ENCODE peak calls at places on chromosomes 4 and X, in seven cellular contexts. H is coronary artery; Z is pancreas; A is suprapubic skin; Q is keratinocyte; P is lung; D is naive thymus-derived CD4-positive, alpha-beta T cell. K is an unnamed sample.

GRCh38 chr4:53189011-53189410 is 176.8 kb downstream of the SCFD2 start:
- DNase-seq in H (no peak), Z (no peak), A (no peak), Q (peak), P (no peak), D (no peak), K (no peak)

GRCh38 chr4:80017125-80017854 is 55.7 kb downstream of the ANTXR2 start:
- DNase-seq in H (no peak), Z (no peak), A (no peak), Q (peak), P (no peak), D (no peak), K (no peak)

GRCh38 chrX:47093248-47093647 is 15.0 kb downstream of the RGN start:
- DNase-seq in H (no peak), Z (no peak), A (no peak), Q (no peak), P (no peak), D (peak), K (no peak)

GRCh38 chr4:139267301-139267700 is 12.7 kb downstream of the MGARP start:
- DNase-seq in H (no peak), Z (no peak), A (no peak), Q (no peak), P (no peak), D (no peak), K (no peak)

GRCh38 chr4:119025440-119025839 is 110.2 kb upstream of the MYOZ2 start:
- DNase-seq in H (no peak), Z (no peak), A (no peak), Q (no peak), P (peak), D (no peak), K (peak)

GRCh38 chr4:53531695-53532224 is 59.5 kb downstream of the LNX1 start:
- DNase-seq in H (no peak), Z (no peak), A (no peak), Q (no peak), P (no peak), D (no peak), K (no peak)

GRCh38 chrX:17944833-17945497 is 83.9 kb upstream of the RAI2 start:
- DNase-seq in H (no peak), Z (no peak), A (no peak), Q (no peak), P (no peak), D (peak), K (peak)

GRCh38 chrX:15977644-15978043 is 123.0 kb upstream of the AP1S2 start:
- DNase-seq in H (no peak), Z (no peak), A (no peak), Q (no peak), P (no peak), D (no peak), K (no peak)

GRCh38 chr4:95141376-95141775 is 383.6 kb downstream of the BMPR1B start:
- DNase-seq in H (no peak), Z (no peak), A (no peak), Q (no peak), P (no peak), D (no peak), K (no peak)

GRCh38 chr4:119897260-119897659 is 169.4 kb downstream of the MAD2L1 start:
- DNase-seq in H (no peak), Z (no peak), A (no peak), Q (no peak), P (no peak), D (no peak), K (no peak)

GRCh38 chrX:103730147-103730546 is 19.4 kb downstream of the TMEM31 start:
- DNase-seq in H (no peak), Z (no peak), A (no peak), Q (no peak), P (no peak), D (no peak), K (no peak)

GRCh38 chr4:56909083-56909981 is 1.6 kb downstream of the REST start:
- DNase-seq in H (peak), Z (no peak), A (peak), Q (no peak), P (peak), D (peak), K (no peak)

GRCh38 chrX:114782925-114783324 is 199.0 kb downstream of the HTR2C start:
- DNase-seq in H (no peak), Z (no peak), A (no peak), Q (no peak), P (no peak), D (no peak), K (no peak)

GRCh38 chrX:40189018-40189417 is 91.3 kb upstream of the BCOR start:
- DNase-seq in H (no peak), Z (no peak), A (no peak), Q (no peak), P (no peak), D (no peak), K (no peak)

GRCh38 chr4:176611351-176611750 is 181.4 kb downstream of the VEGFC start:
- DNase-seq in H (no peak), Z (no peak), A (no peak), Q (no peak), P (no peak), D (no peak), K (no peak)

GRCh38 chrX:10974920-10975319 is 136.2 kb upstream of the HCCS start:
- DNase-seq in H (no peak), Z (no peak), A (no peak), Q (no peak), P (no peak), D (no peak), K (no peak)

GRCh38 chr4:6296026-6296425 is 26.4 kb downstream of the WFS1 start:
- DNase-seq in H (no peak), Z (no peak), A (no peak), Q (no peak), P (no peak), D (no peak), K (no peak)

GRCh38 chr4:186676531-186677158 is 47.0 kb downstream of the FAT1 start:
- DNase-seq in H (no peak), Z (no peak), A (no peak), Q (peak), P (no peak), D (no peak), K (no peak)

GRCh38 chr4:158090323-158090722 is 82.5 kb downstream of the GASK1B start:
- DNase-seq in H (no peak), Z (no peak), A (no peak), Q (no peak), P (no peak), D (no peak), K (no peak)

GRCh38 chr4:52844596-52844995 is 17.5 kb upstream of the RASL11B start:
- DNase-seq in H (no peak), Z (no peak), A (no peak), Q (no peak), P (no peak), D (no peak), K (no peak)

GRCh38 chr4:146235654-146236570 is 21.6 kb downstream of the REELD1 start:
- DNase-seq in H (no peak), Z (no peak), A (no peak), Q (no peak), P (peak), D (no peak), K (no peak)

GRCh38 chr4:109872065-109872464 is 24.2 kb downstream of the LRIT3 start:
- DNase-seq in H (no peak), Z (no peak), A (no peak), Q (no peak), P (no peak), D (no peak), K (no peak)

GRCh38 chr4:142719854-142720541 is 126.1 kb downstream of the INPP4B start:
- DNase-seq in H (no peak), Z (no peak), A (no peak), Q (no peak), P (no peak), D (peak), K (no peak)

GRCh38 chr4:38788327-38788726 is 5.5 kb upstream of the TLR10 start:
- DNase-seq in H (no peak), Z (no peak), A (no peak), Q (peak), P (no peak), D (no peak), K (no peak)

GRCh38 chr4:6049972-6050371 is 31.7 kb upstream of the C4orf50 start:
- DNase-seq in H (no peak), Z (no peak), A (no peak), Q (no peak), P (no peak), D (no peak), K (no peak)

GRCh38 chr4:107826427-107826980 is 1.8 kb downstream of the SGMS2 start:
- DNase-seq in H (no peak), Z (no peak), A (no peak), Q (no peak), P (no peak), D (no peak), K (peak)

GRCh38 chr4:41176357-41176756 is 38.0 kb downstream of the APBB2 start:
- DNase-seq in H (no peak), Z (no peak), A (no peak), Q (no peak), P (no peak), D (no peak), K (no peak)

GRCh38 chr4:37245391-37245954 is 930 bp downstream of the NWD2 start:
- DNase-seq in H (no peak), Z (no peak), A (no peak), Q (no peak), P (no peak), D (no peak), K (no peak)

GRCh38 chr4:37243061-37243460 is 1.5 kb upstream of the NWD2 start:
- DNase-seq in H (no peak), Z (no peak), A (no peak), Q (no peak), P (no peak), D (no peak), K (no peak)

GRCh38 chr4:37246891-37247290 is 2.3 kb downstream of the NWD2 start:
- DNase-seq in H (no peak), Z (no peak), A (no peak), Q (no peak), P (no peak), D (no peak), K (no peak)

GRCh38 chr4:37243722-37244582 is 591 bp upstream of the NWD2 start:
- DNase-seq in H (no peak), Z (no peak), A (no peak), Q (no peak), P (no peak), D (no peak), K (peak)

DNA sequence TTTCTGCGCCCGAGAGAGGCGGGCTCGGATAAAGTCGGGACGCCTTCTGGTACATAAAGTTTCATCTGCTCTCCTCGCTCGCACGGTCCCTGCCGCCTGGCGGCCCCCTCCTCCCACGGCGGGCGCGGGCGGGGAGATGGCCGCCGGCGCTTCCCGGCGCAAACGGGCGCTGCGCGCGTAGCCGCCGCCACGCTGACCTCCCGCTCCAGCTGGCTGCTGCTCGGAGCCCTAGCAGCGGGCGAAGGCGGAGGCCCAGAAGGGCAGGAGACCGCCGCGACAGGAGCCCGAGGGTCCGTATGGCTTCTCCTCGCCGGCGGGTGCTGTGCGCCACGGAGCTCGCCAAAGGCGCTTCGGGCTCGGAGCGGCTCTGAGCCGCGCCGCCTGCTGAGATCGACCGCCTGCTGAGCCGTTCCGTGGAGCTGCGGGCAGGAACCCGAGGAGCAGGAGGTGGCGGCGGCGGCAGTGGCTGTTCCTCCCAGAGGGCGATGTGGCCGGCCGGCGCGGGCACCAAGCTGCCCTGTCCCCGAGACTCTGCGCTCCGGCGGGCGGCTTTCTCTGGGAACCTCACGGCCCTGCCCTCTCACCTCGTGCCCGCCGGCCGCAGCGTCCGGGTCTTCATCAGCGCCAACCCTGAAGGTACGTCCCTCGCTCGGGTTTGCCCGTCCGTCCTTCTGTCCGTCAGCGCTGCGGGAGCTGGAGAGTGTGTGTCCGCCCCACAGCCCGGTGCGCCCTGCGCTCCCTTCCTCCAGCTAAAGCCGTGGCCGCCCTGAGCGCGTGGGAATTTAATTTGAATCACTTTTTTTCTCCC is at the start of gene NWD2:
- DNase-seq in H (no peak), Z (no peak), A (no peak), Q (no peak), P (no peak), D (no peak), K (peak)
- H3K4me3 ChIP-seq in H (peak), Z (no peak), A (peak), Q (no peak), P (no peak), D (no peak), K (peak)

GRCh38 chrX:118634336-118634735 is 93.1 kb upstream of the IL13RA1 start:
- DNase-seq in H (no peak), Z (no peak), A (no peak), Q (no peak), P (no peak), D (no peak), K (no peak)
- H3K27ac ChIP-seq in H (no peak), Z (no peak), A (no peak), Q (no peak), P (no peak), D (no peak), K (no peak)

GRCh38 chr4:89492476-89493110 is 185.0 kb upstream of the GPRIN3 start:
- DNase-seq in H (no peak), Z (no peak), A (no peak), Q (no peak), P (no peak), D (no peak), K (no peak)
- H3K4me3 ChIP-seq in H (no peak), Z (no peak), A (no peak), Q (no peak), P (no peak), D (no peak), K (no peak)

GRCh38 chr4:99537674-99538073 is 26.2 kb downstream of the TRMT10A start:
- DNase-seq in H (no peak), Z (no peak), A (no peak), Q (no peak), P (no peak), D (no peak), K (no peak)
- H3K27ac ChIP-seq in H (no peak), Z (no peak), A (no peak), Q (no peak), P (no peak), D (no peak), K (no peak)

GRCh38 chr4:13524504-13525243 is 19.6 kb downstream of the NKX3-2 start:
- DNase-seq in H (no peak), Z (no peak), A (no peak), Q (no peak), P (no peak), D (no peak), K (no peak)
- H3K4me3 ChIP-seq in H (peak), Z (no peak), A (no peak), Q (no peak), P (no peak), D (no peak), K (no peak)

GRCh38 chrX:43745938-43746721 is 90.0 kb downstream of the MAOA start:
- DNase-seq in H (no peak), Z (no peak), A (no peak), Q (no peak), P (no peak), D (no peak), K (no peak)

GRCh38 chrX:43744284-43744683 is 88.2 kb downstream of the MAOA start:
- DNase-seq in H (no peak), Z (no peak), A (no peak), Q (no peak), P (no peak), D (no peak), K (no peak)

GRCh38 chrX:43741843-43742573 is 85.9 kb downstream of the MAOA start:
- DNase-seq in H (no peak), Z (no peak), A (no peak), Q (no peak), P (no peak), D (no peak), K (no peak)

GRCh38 chrX:43743100-43743822 is 87.2 kb downstream of the MAOA start:
- DNase-seq in H (no peak), Z (no peak), A (no peak), Q (no peak), P (no peak), D (no peak), K (no peak)
- H3K27ac ChIP-seq in H (peak), Z (no peak), A (peak), Q (no peak), P (peak), D (no peak), K (no peak)

GRCh38 chr4:103998752-103999151 is 279.0 kb upstream of the TACR3 start:
- DNase-seq in H (no peak), Z (no peak), A (no peak), Q (no peak), P (no peak), D (no peak), K (no peak)

GRCh38 chr4:103996059-103996458 is 276.3 kb upstream of the TACR3 start:
- DNase-seq in H (no peak), Z (no peak), A (no peak), Q (peak), P (no peak), D (no peak), K (no peak)

GRCh38 chr4:103994059-103994458 is 274.3 kb upstream of the TACR3 start:
- DNase-seq in H (no peak), Z (no peak), A (no peak), Q (no peak), P (no peak), D (no peak), K (no peak)

GRCh38 chr4:103996637-103997036 is 276.9 kb upstream of the TACR3 start:
- DNase-seq in H (no peak), Z (peak), A (no peak), Q (peak), P (no peak), D (no peak), K (no peak)
- H3K4me3 ChIP-seq in H (no peak), Z (no peak), A (no peak), Q (no peak), P (no peak), D (no peak), K (no peak)

K was measured in colonic mucosa.